ENCODE peak calls at places on chromosomes 6 and 20, in six cellular contexts. L, P, C, N, V and G are unnamed samples.
A peak's percentile ranks its signal among the peaks of the same experiment; 100 is the strongest.

GRCh38 chr6:71510057-71510713 is 221.6 kb downstream of the OGFRL1 start:
- DNase-seq in P (peak; percentile 30), N (peak; percentile 77), C (peak; percentile 25), L (peak; percentile 58), V (no peak), G (no peak)

GRCh38 chr6:16316741-16317251 is 78.4 kb downstream of the GMPR start:
- DNase-seq in C (no peak), N (peak; percentile 85), V (peak; percentile 89), L (peak; percentile 52), P (no peak), G (peak; percentile 48)

GRCh38 chr6:153312633-153313032 is 181.6 kb upstream of the RGS17 start:
- DNase-seq in C (no peak), L (peak; percentile 49), P (no peak), V (no peak), N (peak; percentile 37), G (peak; percentile 32)

GRCh38 chr6:13574571-13575376 is at the start of gene SIRT5:
- DNase-seq in L (peak; percentile 94), V (peak; percentile 79), C (peak; percentile 71), N (peak; percentile 94), P (peak; percentile 68), G (peak; percentile 82)

GRCh38 chr6:149026530-149026942 is 279.7 kb downstream of the UST start:
- DNase-seq in L (peak; percentile 55), V (peak; percentile 66), P (no peak), N (peak; percentile 94), C (peak; percentile 70), G (peak; percentile 32)

GRCh38 chr6:8108031-8108660 is 5.8 kb upstream of the EEF1E1 start:
- DNase-seq in P (no peak), L (no peak), V (peak; percentile 36), C (no peak), N (peak; percentile 95), G (no peak)

GRCh38 chr20:39885975-39886649 is 802.9 kb downstream of the MAFB start:
- DNase-seq in C (peak; percentile 70), L (peak; percentile 66), V (peak; percentile 7), P (peak; percentile 64), N (peak; percentile 98), G (peak; percentile 41)

GRCh38 chr6:99334526-99335127 is 14.8 kb downstream of the FAXC start:
- DNase-seq in C (no peak), P (no peak), L (peak; percentile 77), N (peak; percentile 72), V (peak; percentile 39), G (peak; percentile 50)

GRCh38 chr6:167453082-167453446 is 128.2 kb downstream of the TTLL2 start:
- DNase-seq in C (no peak), V (no peak), P (no peak), N (no peak), L (no peak), G (no peak)

GRCh38 chr6:157531169-157531985 is 150.4 kb downstream of the ZDHHC14 start:
- DNase-seq in V (no peak), C (no peak), P (no peak), N (no peak), L (no peak), G (no peak)

GRCh38 chr6:170276369-170277057 is 14.4 kb downstream of the DLL1 start:
- DNase-seq in P (peak; percentile 82), N (no peak), V (no peak), C (no peak), L (no peak), G (no peak)

GRCh38 chr6:16058188-16058780 is 70.6 kb upstream of the MYLIP start:
- DNase-seq in C (no peak), P (peak; percentile 34), L (no peak), N (no peak), V (no peak), G (no peak)

GRCh38 chr20:61841551-61841950 is 224.1 kb downstream of the TAF4 start:
- DNase-seq in N (no peak), L (no peak), V (no peak), P (no peak), C (no peak), G (no peak)

GRCh38 chr6:5541025-5541424 is 279.7 kb downstream of the FARS2 start:
- DNase-seq in L (no peak), N (no peak), C (no peak), P (no peak), V (no peak), G (no peak)

GRCh38 chr6:65557224-65557623 is 149.8 kb downstream of the EYS start:
- DNase-seq in P (no peak), N (no peak), V (no peak), C (no peak), L (no peak), G (no peak)

GRCh38 chr20:24131281-24131680 is 142.7 kb upstream of the GGTLC1 start:
- DNase-seq in P (no peak), C (no peak), V (no peak), N (no peak), L (no peak), G (no peak)

GRCh38 chr20:43766917-43767316 is 40.1 kb upstream of the GTSF1L start:
- DNase-seq in V (no peak), P (no peak), N (no peak), L (no peak), C (no peak), G (no peak)

GRCh38 chr20:9068896-9069663 is at the start of gene PLCB4:
- DNase-seq in L (no peak), N (peak; percentile 61), C (no peak), V (peak; percentile 19), P (peak; percentile 36), G (no peak)

GRCh38 chr6:164911873-164912580 is 397.4 kb downstream of the C6orf118 start:
- DNase-seq in C (no peak), V (no peak), L (no peak), N (peak; percentile 24), P (no peak), G (no peak)

GRCh38 chr6:73631849-73632248 is 21.9 kb downstream of the SLC17A5 start:
- DNase-seq in N (peak; percentile 43), V (no peak), P (no peak), L (no peak), C (no peak), G (no peak)

GRCh38 chr6:52543262-52543661 is 33.6 kb downstream of the TRAM2 start:
- DNase-seq in L (no peak), N (peak; percentile 56), V (no peak), P (no peak), C (no peak), G (no peak)
- H3K4me3 ChIP-seq in L (no peak overlapping the region), N (peak overlapping the region; percentile 40), V (no peak overlapping the region), P (no peak overlapping the region), C (no peak overlapping the region), G (no peak overlapping the region)

DNA sequence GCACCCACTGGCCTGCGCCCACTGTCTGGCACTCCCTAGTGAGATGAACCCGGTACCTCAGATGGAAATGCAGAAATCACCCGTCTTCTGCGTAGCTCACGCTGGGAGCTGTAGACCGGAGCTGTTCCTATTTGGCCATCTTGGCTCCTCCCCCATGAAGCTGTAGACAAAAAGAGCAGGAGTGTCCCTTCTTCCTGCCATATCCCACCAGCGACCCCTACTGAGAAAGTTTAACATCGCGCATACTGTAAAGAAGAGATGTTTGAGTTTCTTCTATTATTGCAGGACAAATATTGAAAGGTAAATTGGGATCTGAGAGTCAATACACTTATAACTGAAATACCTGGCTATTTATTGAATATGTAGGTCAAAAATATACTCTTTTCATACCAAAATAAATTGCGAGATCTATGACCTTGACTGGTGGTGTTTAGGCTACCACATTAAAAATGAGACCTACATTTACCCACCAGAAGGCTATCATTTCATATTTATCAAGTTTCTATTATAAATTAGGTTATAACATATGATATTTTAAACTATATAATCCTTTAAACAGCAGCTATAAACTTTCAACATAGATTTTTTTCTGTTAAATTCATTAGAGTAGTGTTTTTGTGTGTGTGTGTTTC is 586.3 kb downstream of the HTR1B start:
- DNase-seq in P (no peak), N (peak; percentile 24), C (peak; percentile 85), L (peak; percentile 43), V (no peak), G (peak; percentile 32)
- H3K4me3 ChIP-seq in P (no peak overlapping the region), N (no peak overlapping the region), C (peak overlapping the region; percentile 27), L (no peak overlapping the region), V (no peak overlapping the region), G (no peak overlapping the region)

GRCh38 chr20:41615671-41616070 is 2.5 kb downstream of the CHD6 start:
- DNase-seq in P (no peak), C (no peak), V (no peak), N (no peak), L (no peak), G (no peak)
- H3K4me3 ChIP-seq in P (no peak overlapping the region), C (no peak overlapping the region), V (no peak overlapping the region), N (no peak overlapping the region), L (no peak overlapping the region), G (no peak overlapping the region)

DNA sequence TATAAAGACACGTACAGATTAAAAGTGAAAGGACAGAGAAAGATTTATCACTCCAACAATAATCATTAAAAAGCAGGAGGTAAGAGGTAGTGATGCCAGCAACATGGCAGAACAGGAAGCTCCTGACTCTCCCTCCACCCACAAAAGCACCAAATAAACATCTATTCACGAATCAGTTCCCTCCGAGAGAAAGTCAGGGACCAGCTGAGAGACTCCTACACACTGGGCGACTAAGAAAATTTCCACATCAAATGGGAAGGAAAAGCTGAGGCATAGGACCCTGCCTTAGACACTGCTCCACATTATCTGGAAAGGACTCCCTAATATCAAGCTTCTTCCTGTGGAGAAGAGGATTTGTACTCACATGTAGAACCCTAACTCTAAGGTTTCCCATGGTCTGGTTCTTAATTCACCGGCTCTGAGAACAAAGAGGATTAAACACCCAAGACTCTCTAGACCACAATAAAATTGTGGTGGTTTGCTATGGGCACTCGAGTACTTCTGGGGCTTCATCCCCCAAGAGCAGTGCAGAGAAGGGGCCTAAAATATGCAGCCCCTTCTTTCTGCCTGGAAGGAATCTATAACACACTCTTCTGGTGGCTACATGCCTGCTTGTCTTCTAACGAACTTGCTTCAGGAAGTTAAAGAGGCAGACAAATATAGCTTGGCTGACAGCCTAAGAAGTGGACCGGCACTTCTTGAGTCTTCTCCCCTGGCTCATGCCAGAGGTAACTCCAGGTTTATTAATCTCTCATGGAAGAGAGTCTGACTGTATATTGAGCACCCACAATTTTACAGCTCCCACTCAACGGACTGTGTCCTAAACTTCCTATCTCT is 29.4 kb upstream of the ASF1A start:
- DNase-seq in L (no peak), N (no peak), V (no peak), P (no peak), C (no peak), G (no peak)
- H3K4me3 ChIP-seq in L (no peak overlapping the region), N (no peak overlapping the region), V (no peak overlapping the region), P (no peak overlapping the region), C (no peak overlapping the region), G (no peak overlapping the region)

DNA sequence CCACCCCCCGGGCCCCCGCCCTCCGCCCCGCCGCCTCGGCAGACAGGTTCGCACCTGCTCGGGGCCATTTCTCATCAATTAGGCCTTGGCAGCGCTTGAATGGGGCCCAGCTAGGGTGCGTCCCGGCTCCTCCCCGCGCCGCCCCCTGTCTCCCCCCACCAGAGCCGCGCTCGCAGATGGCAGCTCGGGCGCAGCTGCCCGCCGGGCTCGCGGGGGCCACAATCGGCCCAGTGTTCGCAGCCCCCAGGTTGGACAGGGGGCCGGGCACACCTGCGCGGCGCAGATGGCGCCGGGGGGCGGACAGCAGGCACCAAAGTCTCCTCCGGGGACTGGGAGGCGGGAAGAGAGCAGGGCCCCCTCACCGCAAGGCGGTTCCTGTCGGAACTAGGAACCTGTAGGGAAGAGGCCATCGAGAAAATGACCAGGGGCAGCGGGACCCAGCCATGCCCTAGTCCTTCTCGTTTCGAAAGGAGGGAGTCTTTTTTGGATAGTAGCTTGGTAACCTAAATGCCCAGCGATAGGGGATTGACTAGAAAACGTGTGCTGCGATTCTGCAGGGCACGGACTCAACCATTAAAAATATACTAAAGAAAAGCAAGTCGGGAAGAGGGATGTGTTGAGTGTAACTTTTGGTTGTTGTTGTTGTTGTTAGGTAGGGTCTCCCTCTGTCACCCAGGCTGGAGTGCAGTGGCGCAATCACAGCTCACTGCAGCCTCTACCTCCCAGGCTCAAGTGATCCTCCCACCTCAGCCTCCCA is 83.1 kb upstream of the EYA2 start:
- DNase-seq in N (no peak), C (no peak), L (no peak), P (no peak), V (no peak), G (no peak)
- H3K4me3 ChIP-seq in N (no peak overlapping the region), C (peak overlapping the region; percentile 8), L (no peak overlapping the region), P (no peak overlapping the region), V (no peak overlapping the region), G (no peak overlapping the region)